ENCODE peak calls at places on chromosomes 6 and 20, in four cellular contexts. One of them, this sample, is unnamed.

GRCh38 chr6:42782689-42783176 is 881 bp downstream of the BICRAL start:
- DNase-seq in Peyer's patch: peak; percentile 84
- DNase-seq in endodermal cell: peak; percentile 88
- DNase-seq in CD8-positive, alpha-beta T cell: peak; percentile 86
- DNase-seq in this sample: peak; percentile 80

GRCh38 chr6:4563877-4564276 is 212.3 kb upstream of the CDYL start:
- DNase-seq in CD8-positive, alpha-beta T cell: no peak
- DNase-seq in Peyer's patch: no peak
- DNase-seq in endodermal cell: no peak
- DNase-seq in this sample: no peak

GRCh38 chr6:4944325-4944724 is 59.5 kb downstream of the RPP40 start:
- DNase-seq in Peyer's patch: no peak
- DNase-seq in CD8-positive, alpha-beta T cell: no peak
- DNase-seq in endodermal cell: no peak
- DNase-seq in this sample: no peak

GRCh38 chr6:129515004-129515403 is 195.0 kb downstream of the ARHGAP18 start:
- DNase-seq in endodermal cell: no peak
- DNase-seq in Peyer's patch: no peak
- DNase-seq in CD8-positive, alpha-beta T cell: no peak
- DNase-seq in this sample: no peak

GRCh38 chr20:13342469-13343242 is 121.6 kb downstream of the ISM1 start:
- DNase-seq in Peyer's patch: no peak
- DNase-seq in endodermal cell: no peak
- DNase-seq in CD8-positive, alpha-beta T cell: no peak
- DNase-seq in this sample: no peak

GRCh38 chr6:106254636-106255035 is 70.9 kb downstream of the ATG5 start:
- DNase-seq in Peyer's patch: no peak
- DNase-seq in CD8-positive, alpha-beta T cell: no peak
- DNase-seq in endodermal cell: no peak
- DNase-seq in this sample: no peak

GRCh38 chr6:33428219-33428890 is 8.5 kb downstream of the SYNGAP1 start:
- DNase-seq in CD8-positive, alpha-beta T cell: peak; percentile 62
- DNase-seq in Peyer's patch: no peak
- DNase-seq in endodermal cell: peak; percentile 79
- DNase-seq in this sample: no peak

GRCh38 chr20:22274330-22274729 is 310.0 kb downstream of the FOXA2 start:
- DNase-seq in Peyer's patch: no peak
- DNase-seq in endodermal cell: no peak
- DNase-seq in CD8-positive, alpha-beta T cell: no peak
- DNase-seq in this sample: no peak

GRCh38 chr6:17280552-17281090 is 540 bp upstream of the RBM24 start:
- DNase-seq in Peyer's patch: peak; percentile 55
- DNase-seq in CD8-positive, alpha-beta T cell: no peak
- DNase-seq in endodermal cell: peak; percentile 90
- DNase-seq in this sample: peak; percentile 13

GRCh38 chr6:74041420-74041819 is 345.4 kb downstream of the CD109 start:
- DNase-seq in endodermal cell: peak; percentile 76
- DNase-seq in Peyer's patch: no peak
- DNase-seq in CD8-positive, alpha-beta T cell: no peak
- DNase-seq in this sample: no peak

GRCh38 chr6:33632603-33633039 is 11.5 kb downstream of the ITPR3 start:
- DNase-seq in Peyer's patch: peak; percentile 83
- DNase-seq in endodermal cell: peak; percentile 97
- DNase-seq in CD8-positive, alpha-beta T cell: peak; percentile 65
- DNase-seq in this sample: no peak

GRCh38 chr20:43361526-43361925 is 96.2 kb upstream of the SRSF6 start:
- DNase-seq in CD8-positive, alpha-beta T cell: no peak
- DNase-seq in endodermal cell: no peak
- DNase-seq in Peyer's patch: no peak
- DNase-seq in this sample: no peak

GRCh38 chr6:72940265-72940664 is 285.0 kb downstream of the KHDC1L start:
- DNase-seq in endodermal cell: no peak
- DNase-seq in CD8-positive, alpha-beta T cell: no peak
- DNase-seq in Peyer's patch: no peak
- DNase-seq in this sample: no peak

GRCh38 chr20:59949911-59950310 is 8.3 kb upstream of the CDH26 start:
- DNase-seq in endodermal cell: no peak
- DNase-seq in CD8-positive, alpha-beta T cell: no peak
- DNase-seq in Peyer's patch: no peak
- DNase-seq in this sample: no peak

GRCh38 chr6:159429427-159429826 is 260.2 kb downstream of the FNDC1 start:
- DNase-seq in CD8-positive, alpha-beta T cell: no peak
- DNase-seq in Peyer's patch: no peak
- DNase-seq in endodermal cell: no peak
- DNase-seq in this sample: no peak

GRCh38 chr20:58697201-58697866 is 4.7 kb downstream of the NPEPL1 start:
- DNase-seq in CD8-positive, alpha-beta T cell: no peak
- DNase-seq in Peyer's patch: no peak
- DNase-seq in endodermal cell: peak; percentile 37
- DNase-seq in this sample: no peak

GRCh38 chr6:77015350-77015749 is 447.9 kb downstream of the HTR1B start:
- DNase-seq in endodermal cell: no peak
- DNase-seq in Peyer's patch: no peak
- DNase-seq in CD8-positive, alpha-beta T cell: no peak
- DNase-seq in this sample: no peak

GRCh38 chr6:39389372-39389767 is 66.9 kb upstream of the KCNK16 start:
- DNase-seq in endodermal cell: peak; percentile 69
- DNase-seq in CD8-positive, alpha-beta T cell: no peak
- DNase-seq in Peyer's patch: no peak
- DNase-seq in this sample: peak; percentile 22

GRCh38 chr6:136103763-136104311 is 146.3 kb downstream of the MTFR2 start:
- DNase-seq in endodermal cell: peak; percentile 75
- DNase-seq in CD8-positive, alpha-beta T cell: no peak
- DNase-seq in Peyer's patch: no peak
- DNase-seq in this sample: no peak
- H3K27ac ChIP-seq in endodermal cell: peak overlapping the region; percentile 42
- H3K27ac ChIP-seq in CD8-positive, alpha-beta T cell: no peak overlapping the region
- H3K27ac ChIP-seq in Peyer's patch: peak overlapping the region; percentile 74
- H3K27ac ChIP-seq in this sample: no peak overlapping the region

DNA sequence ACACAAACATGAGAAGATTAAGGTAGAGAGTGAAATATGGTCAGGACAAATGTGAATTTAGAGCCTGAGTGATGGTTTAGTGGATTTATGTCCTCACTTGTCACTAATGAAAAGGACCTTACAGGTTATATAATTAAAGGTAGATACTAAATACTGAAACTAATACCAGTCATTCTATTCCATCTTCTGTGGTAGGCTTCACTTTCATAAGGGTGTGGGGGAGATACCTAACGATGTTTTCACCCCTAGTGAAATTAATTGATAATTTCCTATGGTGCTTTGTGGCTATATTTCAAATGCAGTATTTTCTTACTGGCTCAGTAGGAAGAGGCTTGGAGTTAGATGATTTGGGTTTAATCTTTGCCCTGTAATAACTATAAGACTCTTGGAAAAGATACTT is 21.1 kb downstream of the RNF217 start:
- DNase-seq in Peyer's patch: no peak
- DNase-seq in CD8-positive, alpha-beta T cell: no peak
- DNase-seq in endodermal cell: no peak
- DNase-seq in this sample: no peak
- H3K27ac ChIP-seq in Peyer's patch: no peak overlapping the region
- H3K27ac ChIP-seq in CD8-positive, alpha-beta T cell: no peak overlapping the region
- H3K27ac ChIP-seq in endodermal cell: no peak overlapping the region
- H3K27ac ChIP-seq in this sample: no peak overlapping the region

GRCh38 chr6:22657341-22657985 is 88.1 kb downstream of the HDGFL1 start:
- DNase-seq in CD8-positive, alpha-beta T cell: no peak
- DNase-seq in Peyer's patch: no peak
- DNase-seq in endodermal cell: no peak
- DNase-seq in this sample: peak; percentile 34
- H3K27ac ChIP-seq in CD8-positive, alpha-beta T cell: no peak overlapping the region
- H3K27ac ChIP-seq in Peyer's patch: no peak overlapping the region
- H3K27ac ChIP-seq in endodermal cell: no peak overlapping the region
- H3K27ac ChIP-seq in this sample: peak overlapping the region; percentile 32

GRCh38 chr20:62548483-62548882 is 72.7 kb upstream of the GATA5 start:
- DNase-seq in endodermal cell: no peak
- DNase-seq in Peyer's patch: no peak
- DNase-seq in CD8-positive, alpha-beta T cell: no peak
- DNase-seq in this sample: no peak
- H3K27ac ChIP-seq in endodermal cell: no peak overlapping the region
- H3K27ac ChIP-seq in Peyer's patch: peak overlapping the region; percentile 79
- H3K27ac ChIP-seq in CD8-positive, alpha-beta T cell: no peak overlapping the region
- H3K27ac ChIP-seq in this sample: no peak overlapping the region

GRCh38 chr20:32536861-32537656 is 48.1 kb downstream of the NOL4L start:
- DNase-seq in CD8-positive, alpha-beta T cell: peak; percentile 83
- DNase-seq in Peyer's patch: peak; percentile 90
- DNase-seq in endodermal cell: no peak
- DNase-seq in this sample: peak; percentile 20
- H3K27ac ChIP-seq in CD8-positive, alpha-beta T cell: peak overlapping the region; percentile 63
- H3K27ac ChIP-seq in Peyer's patch: peak overlapping the region; percentile 70
- H3K27ac ChIP-seq in endodermal cell: no peak overlapping the region
- H3K27ac ChIP-seq in this sample: peak overlapping the region; percentile 38

DNA sequence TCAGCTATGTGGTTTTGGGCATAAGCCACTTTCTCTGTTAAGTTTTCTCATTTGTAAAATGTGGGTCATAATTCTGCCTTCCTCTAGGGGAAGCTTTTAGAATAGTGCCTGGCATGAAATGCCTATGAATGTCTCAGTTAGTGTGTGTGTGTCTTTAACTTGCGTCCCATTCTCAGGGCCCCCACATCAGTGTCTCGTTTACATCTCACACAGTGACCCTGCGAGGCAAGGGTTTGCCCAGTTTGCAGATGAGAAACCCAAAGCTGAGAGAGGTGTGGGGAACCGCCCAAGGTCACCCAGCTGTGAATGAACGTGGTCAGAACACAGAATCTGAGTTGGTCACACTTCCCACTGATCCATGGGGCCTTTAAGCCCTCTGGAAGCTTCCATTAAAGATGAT is 14.1 kb downstream of the DYNLRB1 start:
- DNase-seq in CD8-positive, alpha-beta T cell: no peak
- DNase-seq in endodermal cell: no peak
- DNase-seq in Peyer's patch: no peak
- DNase-seq in this sample: no peak
- H3K27ac ChIP-seq in CD8-positive, alpha-beta T cell: no peak overlapping the region
- H3K27ac ChIP-seq in endodermal cell: no peak overlapping the region
- H3K27ac ChIP-seq in Peyer's patch: no peak overlapping the region
- H3K27ac ChIP-seq in this sample: peak overlapping the region; percentile 89

DNA sequence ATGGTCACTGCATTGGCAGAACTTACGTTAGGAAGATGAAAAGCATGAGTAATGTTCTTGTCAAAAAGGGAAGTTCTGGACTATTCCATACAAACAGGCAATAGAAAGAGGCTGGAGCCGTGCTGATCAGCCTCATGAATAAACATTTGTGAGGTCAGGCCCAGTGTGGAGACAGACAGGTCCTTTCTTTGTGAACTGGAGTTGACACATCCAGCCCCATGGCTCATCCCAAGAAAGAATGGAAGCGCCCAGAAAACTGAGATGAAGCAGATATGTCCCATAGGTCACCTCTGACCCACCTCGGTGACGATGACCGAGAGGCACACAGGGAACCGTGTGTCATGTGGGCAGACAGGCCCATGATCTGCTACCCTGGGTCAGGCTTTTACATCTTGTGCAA is 276.0 kb upstream of the SGK1 start:
- DNase-seq in Peyer's patch: no peak
- DNase-seq in CD8-positive, alpha-beta T cell: no peak
- DNase-seq in endodermal cell: no peak
- DNase-seq in this sample: peak; percentile 21
- H3K27ac ChIP-seq in Peyer's patch: no peak overlapping the region
- H3K27ac ChIP-seq in CD8-positive, alpha-beta T cell: no peak overlapping the region
- H3K27ac ChIP-seq in endodermal cell: peak overlapping the region; percentile 70
- H3K27ac ChIP-seq in this sample: peak overlapping the region; percentile 63

This sample was measured in substantia nigra.